ENCODE peak calls at places on chromosomes 4 and X, in nine cellular contexts. E, Q, J, D, I, M, O, H and T are unnamed samples.

GRCh38 chrX:96140796-96141195 is 543.8 kb upstream of the DIAPH2 start:
- DNase-seq in E (no peak), Q (no peak), J (no peak), D (no peak), I (no peak), M (no peak), O (no peak), H (no peak), T (no peak)

GRCh38 chr4:70313736-70314135 is 21.0 kb upstream of the CABS1 start:
- DNase-seq in E (no peak), Q (no peak), J (no peak), D (no peak), I (no peak), M (no peak), O (no peak), H (no peak), T (no peak)

GRCh38 chr4:137981277-137981676 is 260.9 kb downstream of the SLC7A11 start:
- DNase-seq in E (peak), Q (no peak), J (no peak), D (no peak), I (no peak), M (no peak), O (peak), H (no peak), T (no peak)

GRCh38 chrX:15737188-15737956 is 698 bp upstream of the CA5B start:
- DNase-seq in E (no peak), Q (no peak), J (no peak), D (no peak), I (no peak), M (no peak), O (no peak), H (no peak), T (no peak)

GRCh38 chr4:114257516-114257915 is 278.1 kb upstream of the ARSJ start:
- DNase-seq in E (no peak), Q (no peak), J (no peak), D (no peak), I (no peak), M (no peak), O (peak), H (no peak), T (no peak)

GRCh38 chr4:115090483-115091075 is 22.8 kb downstream of the NDST4 start:
- DNase-seq in E (peak), Q (no peak), J (no peak), D (no peak), I (no peak), M (no peak), O (no peak), H (no peak), T (no peak)

GRCh38 chr4:11469900-11470708 is 41.4 kb upstream of the HS3ST1 start:
- DNase-seq in E (no peak), Q (no peak), J (no peak), D (no peak), I (no peak), M (no peak), O (no peak), H (no peak), T (no peak)

GRCh38 chrX:17805120-17805519 is 56.0 kb downstream of the RAI2 start:
- DNase-seq in E (no peak), Q (no peak), J (no peak), D (no peak), I (no peak), M (no peak), O (no peak), H (no peak), T (no peak)

GRCh38 chrX:150084474-150085229 is 146.4 kb upstream of the EOLA2 start:
- DNase-seq in E (no peak), Q (no peak), J (no peak), D (no peak), I (no peak), M (no peak), O (peak), H (no peak), T (no peak)

GRCh38 chr4:151744614-151745013 is 16.2 kb downstream of the GATB start:
- DNase-seq in E (peak), Q (no peak), J (no peak), D (no peak), I (peak), M (no peak), O (peak), H (no peak), T (no peak)

GRCh38 chrX:154546354-154547244 is at the start of gene G6PD:
- DNase-seq in E (peak), Q (peak), J (peak), D (peak), I (no peak), M (no peak), O (no peak), H (peak), T (peak)

GRCh38 chrX:30278365-30278764 is 30.8 kb downstream of the NR0B1 start:
- DNase-seq in E (no peak), Q (no peak), J (no peak), D (no peak), I (no peak), M (no peak), O (peak), H (no peak), T (no peak)

GRCh38 chr4:113760094-113760851 is 1.3 kb downstream of the CAMK2D start:
- DNase-seq in E (peak), Q (peak), J (peak), D (peak), I (peak), M (peak), O (peak), H (no peak), T (no peak)

GRCh38 chr4:97238956-97239698 is 904.1 kb downstream of the STPG2 start:
- DNase-seq in E (no peak), Q (no peak), J (no peak), D (no peak), I (no peak), M (no peak), O (no peak), H (no peak), T (no peak)

GRCh38 chr4:41575665-41576064 is 37.7 kb downstream of the LIMCH1 start:
- DNase-seq in E (peak), Q (no peak), J (no peak), D (no peak), I (no peak), M (no peak), O (no peak), H (no peak), T (no peak)
- TF ChIP-seq CTCF in E (no peak), Q (no peak), J (no peak), D (no peak), I (no peak), M (no peak), O (no peak), H (no peak), T (no peak)

GRCh38 chr4:153207027-153207426 is 2.8 kb downstream of the TRIM2 start:
- DNase-seq in E (no peak), Q (peak), J (no peak), D (no peak), I (no peak), M (no peak), O (no peak), H (no peak), T (no peak)

GRCh38 chr4:153205757-153206156 is 1.5 kb downstream of the TRIM2 start:
- DNase-seq in E (peak), Q (peak), J (no peak), D (peak), I (no peak), M (no peak), O (peak), H (no peak), T (no peak)

GRCh38 chr4:153206534-153206933 is 2.3 kb downstream of the TRIM2 start:
- DNase-seq in E (no peak), Q (no peak), J (no peak), D (no peak), I (no peak), M (no peak), O (no peak), H (no peak), T (no peak)

GRCh38 chr4:153209410-153209809 is 5.2 kb downstream of the TRIM2 start:
- DNase-seq in E (no peak), Q (no peak), J (no peak), D (peak), I (no peak), M (no peak), O (no peak), H (no peak), T (no peak)

GRCh38 chr4:153207561-153207960 is 3.3 kb downstream of the TRIM2 start:
- DNase-seq in E (peak), Q (no peak), J (no peak), D (no peak), I (peak), M (no peak), O (no peak), H (no peak), T (no peak)
- TF ChIP-seq CTCF in E (no peak), Q (no peak), J (peak), D (no peak), I (peak), M (peak), O (peak), H (no peak), T (peak)

GRCh38 chrX:118484216-118484903 is 11.3 kb upstream of the DOCK11 start:
- DNase-seq in E (no peak), Q (no peak), J (no peak), D (no peak), I (no peak), M (no peak), O (no peak), H (no peak), T (no peak)
- TF ChIP-seq CTCF in E (no peak), Q (no peak), J (no peak), D (no peak), I (no peak), M (no peak), O (no peak), H (no peak), T (no peak)

GRCh38 chr4:112230879-112231778 is 458 bp upstream of the AP1AR start:
- DNase-seq in E (peak), Q (peak), J (peak), D (peak), I (peak), M (peak), O (peak), H (peak), T (peak)

GRCh38 chr4:112236040-112236439 is 4.5 kb downstream of the AP1AR start:
- DNase-seq in E (no peak), Q (no peak), J (no peak), D (no peak), I (no peak), M (no peak), O (no peak), H (no peak), T (no peak)

GRCh38 chr4:112234952-112235609 is 3.5 kb downstream of the AP1AR start:
- DNase-seq in E (peak), Q (peak), J (no peak), D (peak), I (peak), M (no peak), O (peak), H (no peak), T (peak)

DNA sequence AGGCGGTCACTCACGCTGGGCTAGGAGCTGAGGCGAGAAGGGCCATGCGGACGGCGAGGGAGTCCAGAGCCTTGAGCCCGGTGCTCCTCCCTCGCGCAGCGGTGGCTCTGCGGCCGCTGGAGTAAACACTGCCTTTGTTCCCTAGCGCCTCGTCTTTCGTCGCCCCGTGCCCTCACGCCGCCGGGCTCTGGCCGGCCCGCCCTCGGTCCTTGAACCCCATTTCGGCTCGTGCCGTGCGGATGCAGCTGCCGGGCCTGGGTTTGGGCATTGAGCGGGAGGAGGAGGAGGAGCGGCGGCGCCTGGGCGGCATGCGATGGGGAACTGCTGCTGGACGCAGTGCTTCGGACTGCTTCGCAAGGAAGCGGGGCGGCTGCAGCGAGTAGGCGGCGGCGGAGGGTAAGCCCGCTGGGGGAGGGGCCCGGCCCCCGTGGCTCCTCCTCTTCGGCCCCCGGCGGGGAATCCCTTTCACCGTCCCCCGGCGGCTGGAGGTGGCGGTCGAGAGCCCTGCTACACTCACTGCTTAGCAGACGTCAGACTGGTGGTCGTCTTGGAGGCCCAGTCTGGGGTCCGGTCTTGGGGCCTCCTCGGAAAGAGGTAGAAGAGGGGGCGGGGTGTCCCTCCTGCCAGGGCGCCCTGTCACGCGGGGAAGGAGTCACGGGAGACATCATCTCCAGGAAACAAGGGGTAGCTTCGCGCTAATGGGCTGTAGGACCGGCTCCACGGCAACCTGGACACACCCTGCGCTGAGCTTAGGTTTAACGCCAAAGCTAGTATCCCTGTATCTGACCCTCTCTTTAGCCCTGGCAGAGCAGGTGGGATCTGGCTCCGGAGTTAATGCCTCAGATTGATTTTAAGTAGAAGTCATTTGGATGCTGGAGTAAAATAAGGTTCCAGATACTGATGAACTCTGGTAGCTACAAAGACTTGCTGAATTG is at the start of gene AP1AR:
- DNase-seq in E (peak), Q (peak), J (peak), D (peak), I (peak), M (peak), O (peak), H (peak), T (peak)
- TF ChIP-seq CTCF in E (peak), Q (peak), J (peak), D (peak), I (no peak), M (peak), O (no peak), H (no peak), T (no peak)

DNA sequence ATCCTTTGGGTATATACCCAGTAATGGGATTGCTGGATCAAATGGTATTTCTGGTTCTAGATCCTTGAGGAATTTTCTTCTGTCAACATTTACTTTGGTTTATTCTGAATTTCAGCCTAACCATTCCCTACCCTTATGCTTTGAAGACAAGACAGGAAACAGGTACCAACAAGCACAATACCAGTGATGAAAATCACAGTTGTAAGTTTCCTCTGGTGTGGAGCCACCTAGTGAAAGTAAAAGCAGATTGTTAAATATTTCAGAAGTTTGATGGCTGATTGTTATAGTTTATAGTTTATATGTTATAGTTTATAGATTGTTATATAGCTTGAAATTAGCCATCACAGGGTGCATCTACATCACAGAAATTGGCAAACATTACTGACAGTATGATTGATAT is 104.5 kb upstream of the AGA start:
- DNase-seq in E (peak), Q (no peak), J (no peak), D (no peak), I (no peak), M (no peak), O (peak), H (no peak), T (no peak)
- TF ChIP-seq CTCF in E (no peak), Q (no peak), J (no peak), D (no peak), I (no peak), M (no peak), O (no peak), H (no peak), T (no peak)

GRCh38 chr4:98476891-98477290 is 181.5 kb downstream of the TSPAN5 start:
- DNase-seq in E (no peak), Q (no peak), J (no peak), D (no peak), I (no peak), M (no peak), O (no peak), H (no peak), T (no peak)

GRCh38 chr4:98470366-98470765 is 188.0 kb downstream of the TSPAN5 start:
- DNase-seq in E (no peak), Q (no peak), J (no peak), D (no peak), I (no peak), M (no peak), O (no peak), H (no peak), T (no peak)

GRCh38 chr4:98470831-98471230 is 187.6 kb downstream of the TSPAN5 start:
- DNase-seq in E (no peak), Q (no peak), J (no peak), D (no peak), I (no peak), M (no peak), O (peak), H (no peak), T (no peak)

GRCh38 chr4:98473046-98473445 is 185.4 kb downstream of the TSPAN5 start:
- DNase-seq in E (no peak), Q (no peak), J (no peak), D (no peak), I (no peak), M (no peak), O (no peak), H (no peak), T (no peak)

DNA sequence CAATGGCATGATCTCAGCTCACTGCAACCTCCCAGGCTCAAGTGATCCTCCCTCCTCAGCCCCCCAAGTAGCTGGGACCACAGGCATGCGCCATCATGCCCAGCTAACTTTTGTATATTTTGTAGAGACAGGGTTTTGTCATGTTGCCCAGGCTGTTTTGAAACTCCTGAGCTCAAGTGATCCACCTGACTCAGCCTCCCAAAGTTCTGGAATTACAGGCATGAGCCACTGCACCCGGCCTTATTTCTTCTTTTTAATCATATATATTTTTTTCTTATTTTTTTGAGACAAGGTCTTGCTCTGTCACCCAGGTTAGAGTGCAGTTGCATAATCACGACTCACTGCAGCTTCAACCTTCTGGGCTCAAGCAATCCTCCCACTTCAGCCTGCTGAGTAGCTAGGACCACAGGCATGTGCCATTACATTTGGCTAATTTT is 184.0 kb downstream of the TSPAN5 start:
- DNase-seq in E (no peak), Q (no peak), J (no peak), D (no peak), I (no peak), M (no peak), O (peak), H (no peak), T (no peak)
- TF ChIP-seq CTCF in E (no peak), Q (no peak), J (no peak), D (no peak), I (no peak), M (no peak), O (no peak), H (no peak), T (no peak)

GRCh38 chr4:44725861-44726820 is at the start of gene GNPDA2:
- DNase-seq in E (peak), Q (peak), J (peak), D (peak), I (peak), M (peak), O (peak), H (peak), T (peak)
- TF ChIP-seq CTCF in E (peak), Q (no peak), J (peak), D (no peak), I (peak), M (peak), O (no peak), H (no peak), T (no peak)

DNA sequence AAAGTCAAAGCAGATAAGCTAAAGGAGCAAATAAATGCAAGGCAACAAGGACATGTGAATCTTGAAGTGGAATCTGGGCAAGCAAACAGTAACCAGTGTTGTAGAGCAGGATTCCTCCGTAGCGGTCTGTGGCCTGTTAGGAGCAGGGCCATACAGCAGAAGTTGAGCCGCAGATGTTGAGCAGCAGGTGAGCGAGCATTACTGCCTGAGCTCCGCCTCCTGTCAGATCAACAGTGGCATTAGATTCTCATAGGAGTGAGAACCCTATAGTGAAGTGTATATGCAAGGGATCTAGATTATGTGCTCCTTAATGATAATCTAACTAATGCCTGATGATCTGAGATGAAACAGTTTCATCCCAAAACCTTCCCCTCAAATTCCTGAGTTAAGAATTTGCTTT is 550.7 kb downstream of the ADGRL3 start:
- DNase-seq in E (no peak), Q (no peak), J (no peak), D (no peak), I (no peak), M (no peak), O (no peak), H (no peak), T (no peak)
- TF ChIP-seq CTCF in E (no peak), Q (no peak), J (no peak), D (no peak), I (no peak), M (no peak), O (no peak), H (no peak), T (no peak)

GRCh38 chr4:119493419-119493818 is 135.2 kb downstream of the PDE5A start:
- DNase-seq in E (no peak), Q (no peak), J (no peak), D (no peak), I (no peak), M (no peak), O (no peak), H (no peak), T (no peak)

GRCh38 chr4:119490335-119490734 is 138.3 kb downstream of the PDE5A start:
- DNase-seq in E (no peak), Q (no peak), J (no peak), D (no peak), I (no peak), M (no peak), O (no peak), H (no peak), T (no peak)

GRCh38 chr4:119489305-119489704 is 139.3 kb downstream of the PDE5A start:
- DNase-seq in E (no peak), Q (no peak), J (no peak), D (no peak), I (no peak), M (no peak), O (no peak), H (no peak), T (no peak)
- TF ChIP-seq CTCF in E (no peak), Q (no peak), J (no peak), D (no peak), I (no peak), M (no peak), O (no peak), H (no peak), T (no peak)